ENCODE peak calls at places on chromosomes 11 and 22, in four cellular contexts. E is pancreas, P is A549, R is epithelial cell of esophagus. Z is an unnamed sample.

GRCh38 chr11:118522571-118523072 is 4.7 kb upstream of the TTC36 start:
- DNase-seq in R (peak), P (peak), E (no peak), Z (no peak)

GRCh38 chr11:120985718-120986569 is 38.0 kb upstream of the TBCEL start:
- DNase-seq in P (peak), E (peak), R (peak), Z (peak)

GRCh38 chr22:50698546-50698945 is 25.9 kb downstream of the SHANK3 start:
- DNase-seq in P (no peak), E (no peak), R (no peak), Z (no peak)

GRCh38 chr11:121466063-121466794 is 13.5 kb upstream of the SORL1-AS1 start:
- DNase-seq in E (peak), R (peak), P (peak), Z (peak)

GRCh38 chr11:662689-663274 is 25.7 kb downstream of the DRD4 start:
- DNase-seq in E (peak), P (peak), R (peak), Z (no peak)

GRCh38 chr11:120248551-120249278 is 8.8 kb downstream of the POU2F3 start:
- DNase-seq in P (no peak), R (peak), E (no peak), Z (no peak)

GRCh38 chr11:76313913-76314740 is 66.8 kb downstream of the THAP12 start:
- DNase-seq in P (no peak), R (no peak), E (no peak), Z (no peak)

GRCh38 chr11:9774591-9775392 is 110.9 kb downstream of the SWAP70 start:
- DNase-seq in E (no peak), R (peak), P (peak), Z (peak)

GRCh38 chr11:13924801-13925327 is 37.7 kb upstream of the SPON1 start:
- DNase-seq in P (no peak), R (no peak), E (no peak), Z (no peak)

GRCh38 chr11:105033344-105033743 is 1.6 kb downstream of the CASP1 start:
- DNase-seq in R (peak), E (no peak), P (no peak), Z (no peak)

GRCh38 chr11:128630367-128631230 is 43.2 kb upstream of the ETS1 start:
- DNase-seq in R (peak), E (peak), P (peak), Z (peak)

GRCh38 chr11:126109941-126110731 is 47.5 kb upstream of the CDON start:
- DNase-seq in R (peak), P (no peak), E (no peak), Z (no peak)

GRCh38 chr11:1748467-1749019 is 1.9 kb downstream of the IFITM10 start:
- DNase-seq in P (no peak), E (no peak), R (no peak), Z (no peak)
- H3K4me3 ChIP-seq in P (peak), E (no peak), R (peak), Z (no peak)

DNA sequence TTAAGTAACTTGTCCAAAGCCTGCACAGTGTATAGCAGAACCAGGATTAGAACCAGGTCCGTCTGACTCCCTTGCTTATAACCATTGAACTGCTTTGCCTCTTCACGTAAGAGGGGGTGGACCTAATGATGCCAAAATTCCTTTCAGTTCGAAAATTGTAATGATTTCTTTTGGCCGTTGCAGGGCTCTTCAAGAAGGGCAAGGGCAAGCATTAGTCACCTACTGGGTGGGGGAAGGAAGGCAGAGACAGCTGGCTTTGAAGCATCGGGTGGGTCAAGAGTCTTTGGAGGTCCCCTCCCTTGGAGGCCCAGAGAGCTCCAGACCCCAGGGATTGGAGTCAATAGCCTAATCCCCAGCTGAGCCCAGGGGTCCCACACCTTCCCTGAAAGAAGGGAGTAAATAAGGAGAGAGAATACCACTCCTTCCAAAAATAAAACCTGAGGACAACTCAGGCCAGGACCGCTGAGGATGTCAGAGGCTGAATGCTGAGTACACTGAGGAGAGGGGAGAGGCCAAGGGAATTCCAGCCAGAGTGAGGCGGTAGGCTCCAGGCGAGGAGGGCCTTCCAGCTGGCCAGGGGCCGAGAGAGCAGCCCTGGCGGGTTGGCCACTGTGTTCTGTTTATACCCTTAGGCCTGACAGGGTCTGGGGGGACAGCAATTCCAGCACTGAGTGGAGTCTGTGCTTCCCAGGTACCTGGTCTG is 14.1 kb downstream of the CREB3L1 start:
- DNase-seq in E (no peak), P (no peak), R (no peak), Z (no peak)
- TF ChIP-seq CTCF in E (no peak), P (no peak), R (no peak), Z (no peak)

GRCh38 chr22:47054231-47055072 is 292.0 kb downstream of the TBC1D22A start:
- DNase-seq in P (no peak), E (no peak), R (no peak), Z (no peak)

GRCh38 chr22:47055921-47056320 is 293.5 kb downstream of the TBC1D22A start:
- DNase-seq in R (no peak), E (no peak), P (no peak), Z (no peak)

GRCh38 chr22:47055461-47055860 is 293.0 kb downstream of the TBC1D22A start:
- DNase-seq in E (no peak), P (no peak), R (no peak), Z (no peak)

GRCh38 chr22:47053865-47054185 is 291.4 kb downstream of the TBC1D22A start:
- DNase-seq in E (no peak), R (peak), P (no peak), Z (no peak)

DNA sequence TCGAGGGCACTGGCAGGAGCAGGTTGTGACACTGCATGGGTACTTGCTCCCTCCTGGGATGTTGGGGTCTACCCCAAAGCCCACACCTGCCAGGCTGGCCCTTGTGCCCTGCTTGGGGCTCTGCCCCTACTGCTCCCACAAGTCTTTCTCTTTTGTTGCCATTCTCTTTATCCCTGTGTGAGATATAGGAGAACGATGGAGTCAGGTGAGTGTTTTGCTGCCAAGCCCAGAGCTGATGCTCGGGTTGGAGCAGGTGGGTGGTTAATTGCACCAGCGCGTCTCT is 292.6 kb downstream of the TBC1D22A start:
- DNase-seq in P (no peak), E (no peak), R (no peak), Z (no peak)
- H3K4me3 ChIP-seq in P (no peak), E (no peak), R (no peak), Z (no peak)

GRCh38 chr22:38504731-38505594 is 1.1 kb downstream of the DDX17 start:
- DNase-seq in R (peak), E (peak), P (peak), Z (no peak)

GRCh38 chr22:38505595-38506117 is 455 bp downstream of the DDX17 start:
- DNase-seq in R (peak), P (peak), E (peak), Z (no peak)

GRCh38 chr22:38501797-38502672 is 4.1 kb downstream of the DDX17 start:
- DNase-seq in R (no peak), P (no peak), E (no peak), Z (no peak)

GRCh38 chr22:38506118-38506962 is at the start of gene DDX17:
- DNase-seq in R (peak), P (peak), E (peak), Z (peak)

DNA sequence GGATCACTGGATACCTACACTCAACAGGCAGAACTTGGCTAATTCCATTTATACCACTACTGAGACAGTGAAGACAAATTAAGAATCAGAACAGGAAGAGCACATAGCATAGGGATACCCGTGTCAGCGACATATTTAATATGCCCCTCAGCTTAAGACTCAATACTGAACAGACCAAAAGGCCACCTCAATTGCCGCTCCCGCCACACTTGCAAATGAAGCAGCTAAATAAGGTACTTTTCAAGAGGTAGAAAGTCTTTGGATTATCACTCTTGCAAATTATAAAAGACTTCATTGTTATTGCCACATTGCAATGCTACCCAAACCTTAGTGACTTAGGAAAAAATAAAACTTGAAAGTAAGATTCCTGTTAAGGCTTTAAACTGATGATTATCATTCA is 3.1 kb downstream of the DDX17 start:
- DNase-seq in R (no peak), P (no peak), E (no peak), Z (peak)
- TF ChIP-seq CTCF in R (no peak), P (no peak), E (no peak), Z (no peak)

GRCh38 chr11:117218133-117218915 is 13.5 kb downstream of the PCSK7 start:
- DNase-seq in R (no peak), P (no peak), E (peak), Z (no peak)
- H3K4me3 ChIP-seq in R (no peak), P (no peak), E (no peak), Z (no peak)

GRCh38 chr22:31291716-31292644 is at the start of gene PIK3IP1:
- DNase-seq in P (peak), E (peak), R (peak), Z (peak)
- TF ChIP-seq CTCF in P (peak), E (peak), R (peak), Z (peak)

GRCh38 chr11:114302663-114303062 is 6.5 kb downstream of the NNMT start:
- DNase-seq in P (no peak), R (no peak), E (no peak), Z (no peak)
- H3K4me3 ChIP-seq in P (peak), R (no peak), E (no peak), Z (no peak)

GRCh38 chr11:34890089-34890488 is 26.1 kb downstream of the APIP start:
- DNase-seq in P (peak), R (peak), E (no peak), Z (no peak)

GRCh38 chr11:34886609-34887008 is 29.6 kb downstream of the APIP start:
- DNase-seq in P (no peak), R (peak), E (no peak), Z (no peak)

GRCh38 chr11:34887260-34887659 is 28.9 kb downstream of the APIP start:
- DNase-seq in P (no peak), R (no peak), E (no peak), Z (peak)

GRCh38 chr11:34891611-34892010 is 24.6 kb downstream of the APIP start:
- DNase-seq in R (no peak), P (no peak), E (no peak), Z (no peak)

GRCh38 chr11:34890812-34891211 is 25.4 kb downstream of the APIP start:
- DNase-seq in P (peak), E (no peak), R (peak), Z (peak)
- TF ChIP-seq CTCF in P (peak), E (peak), R (peak), Z (peak)